ENCODE peak calls at places on chromosome 5, in four cellular contexts. D is left ventricle myocardium inferior, E is RWPE1, P is cerebellar cortex. I is an unnamed sample.
A peak's percentile ranks its signal among the peaks of the same experiment; 100 is the strongest.

GRCh38 chr5:14440598-14441401 is 140.8 kb upstream of the OTULINL start:
- DNase-seq in D (peak; percentile 72), E (no peak), P (no peak), I (peak; percentile 57)

GRCh38 chr5:100776244-100776643 is 126.8 kb downstream of the ST8SIA4 start:
- DNase-seq in D (no peak), E (no peak), P (no peak), I (no peak)

GRCh38 chr5:56148453-56148971 is 84.6 kb downstream of the ANKRD55 start:
- DNase-seq in D (no peak), E (no peak), P (no peak), I (no peak)

GRCh38 chr5:135203593-135204036 is 169.6 kb upstream of the PITX1 start:
- DNase-seq in D (no peak), E (no peak), P (no peak), I (no peak)

GRCh38 chr5:42745426-42745825 is 11.2 kb upstream of the CCDC152 start:
- DNase-seq in D (no peak), E (no peak), P (peak; percentile 12), I (no peak)

GRCh38 chr5:133273661-133274596 is 222.1 kb downstream of the HSPA4 start:
- DNase-seq in D (no peak), E (no peak), P (no peak), I (no peak)

GRCh38 chr5:52725781-52726180 is 61.9 kb upstream of the ITGA1 start:
- DNase-seq in D (peak; percentile 24), E (no peak), P (no peak), I (no peak)

GRCh38 chr5:113217619-113218184 is 217.1 kb downstream of the TSSK1B start:
- DNase-seq in D (no peak), E (no peak), P (no peak), I (no peak)

GRCh38 chr5:160369990-160370712 is at the start of gene C1QTNF2:
- DNase-seq in D (peak; percentile 71), E (peak; percentile 87), P (peak; percentile 55), I (peak; percentile 66)

GRCh38 chr5:10103098-10103497 is 146.6 kb downstream of the ATPSCKMT start:
- DNase-seq in D (no peak), E (no peak), P (no peak), I (no peak)

GRCh38 chr5:14342306-14342705 is 199.2 kb downstream of the TRIO start:
- DNase-seq in D (no peak), E (no peak), P (no peak), I (no peak)

GRCh38 chr5:56297851-56298250 is 64.7 kb upstream of the ANKRD55 start:
- DNase-seq in D (no peak), E (no peak), P (no peak), I (no peak)

GRCh38 chr5:180007582-180007981 is 64.0 kb downstream of the RNF130 start:
- DNase-seq in D (peak; percentile 29), E (no peak), P (peak; percentile 96), I (peak; percentile 96)

GRCh38 chr5:65142511-65143011 is 339.2 kb downstream of the ADAMTS6 start:
- DNase-seq in D (no peak), E (no peak), P (peak; percentile 89), I (peak; percentile 69)

GRCh38 chr5:157912621-157913325 is 53.8 kb upstream of the CLINT1 start:
- DNase-seq in D (no peak), E (peak; percentile 44), P (no peak), I (no peak)

GRCh38 chr5:98905857-98906688 is 22.7 kb downstream of the CHD1 start:
- DNase-seq in D (no peak), E (peak; percentile 27), P (peak; percentile 76), I (peak; percentile 76)

GRCh38 chr5:53109041-53109435 is 519 bp downstream of the MOCS2 start:
- DNase-seq in D (no peak), E (peak; percentile 22), P (peak; percentile 53), I (peak; percentile 61)

GRCh38 chr5:67133781-67134180 is 62.8 kb downstream of the CD180 start:
- DNase-seq in D (no peak), E (no peak), P (no peak), I (no peak)

GRCh38 chr5:93394301-93394700 is 186.7 kb downstream of the NR2F1-AS1 start:
- DNase-seq in D (no peak), E (no peak), P (no peak), I (no peak)

GRCh38 chr5:171801-172331 is 19.4 kb upstream of the LRRC14B start:
- DNase-seq in D (no peak), E (no peak), P (no peak), I (no peak)

I was measured in G401.